ENCODE peak calls at places on chromosomes 16 and 17, in nine cellular contexts. T is CD8-positive, alpha-beta memory T cell; H is NCI-H2171; P is stimulated activated CD4-positive, alpha-beta T cell treated with anti-CD3 and anti-CD28 coated beads, Interleukin-4, amount 100 ng/mL, for 1 hour; C is mesendoderm; V is CD8-positive, alpha-beta T cell; W is C1 segment of cervical spinal cord; J is activated naive CD8-positive, alpha-beta T cell treated with anti-CD3 and anti-CD28 coated beads for 36 hours; M is PC-9. L is an unnamed sample.

GRCh38 chr17:57924677-57925076 is 30.5 kb downstream of the CUEDC1 start:
- DNase-seq in M (no peak), C (no peak), H (peak; percentile 57), P (no peak), T (no peak), J (no peak), W (no peak), V (no peak), L (no peak)

GRCh38 chr17:60506312-60506711 is 19.7 kb downstream of the APPBP2 start:
- DNase-seq in T (no peak), C (peak; percentile 12), M (no peak), H (no peak), J (no peak), W (no peak), P (no peak), V (no peak), L (no peak)

GRCh38 chr16:8777217-8777616 is 20.2 kb downstream of the TMEM186 start:
- DNase-seq in M (no peak), H (no peak), W (no peak), P (no peak), V (no peak), T (no peak), C (no peak), J (no peak), L (no peak)

GRCh38 chr17:48630009-48630924 is 4.1 kb upstream of the HOXB9 start:
- DNase-seq in P (no peak), C (no peak), M (no peak), J (no peak), H (no peak), T (no peak), V (no peak), W (no peak), L (no peak)

GRCh38 chr17:27529230-27529796 is 73.1 kb downstream of the KSR1 start:
- DNase-seq in W (no peak), C (no peak), T (no peak), M (peak; percentile 48), J (peak; percentile 51), P (no peak), H (peak; percentile 65), V (no peak), L (no peak)

GRCh38 chr17:82804442-82805191 is 35.2 kb downstream of the ZNF750 start:
- DNase-seq in P (no peak), W (no peak), H (no peak), T (no peak), V (no peak), M (no peak), J (no peak), C (no peak), L (peak; percentile 88)

GRCh38 chr16:30186782-30187555 is 3.6 kb downstream of the CORO1A start:
- DNase-seq in M (peak; percentile 49), P (peak; percentile 94), J (peak; percentile 89), H (no peak), T (peak; percentile 83), W (no peak), V (peak; percentile 92), C (peak; percentile 64), L (peak; percentile 64)

GRCh38 chr17:51427259-51428255 is 167.2 kb downstream of the UTP18 start:
- DNase-seq in P (peak; percentile 64), C (no peak), T (peak; percentile 23), H (no peak), M (no peak), J (peak; percentile 67), V (peak; percentile 69), W (no peak), L (no peak)

GRCh38 chr16:30380801-30381208 is 1.6 kb downstream of the SEPTIN1 start:
- DNase-seq in V (no peak), H (no peak), J (no peak), M (no peak), T (no peak), W (no peak), P (no peak), C (no peak), L (no peak)

GRCh38 chr16:24971718-24972117 is 43.5 kb downstream of the ARHGAP17 start:
- DNase-seq in C (no peak), T (no peak), P (no peak), H (no peak), J (no peak), W (no peak), V (no peak), M (no peak), L (no peak)

GRCh38 chr16:85894266-85894665 is 4.7 kb upstream of the IRF8 start:
- DNase-seq in J (no peak), M (no peak), C (peak; percentile 66), W (no peak), T (no peak), V (no peak), P (no peak), H (no peak), L (no peak)

GRCh38 chr17:19247423-19247822 is 10.3 kb downstream of the EPN2 start:
- DNase-seq in V (no peak), J (no peak), M (no peak), C (no peak), P (no peak), W (no peak), T (no peak), H (no peak), L (no peak)

GRCh38 chr16:80552277-80552676 is 11.5 kb downstream of the DYNLRB2 start:
- DNase-seq in H (no peak), W (no peak), P (no peak), V (no peak), C (no peak), M (no peak), J (no peak), T (no peak), L (no peak)

GRCh38 chr16:50244504-50245416 is 21.6 kb upstream of the ADCY7 start:
- DNase-seq in H (peak; percentile 47), C (peak; percentile 62), W (no peak), M (no peak), P (no peak), T (no peak), V (no peak), J (no peak), L (no peak)

GRCh38 chr17:79243603-79243990 is 169.0 kb downstream of the ENGASE start:
- DNase-seq in M (no peak), C (no peak), T (no peak), H (no peak), W (no peak), J (no peak), P (no peak), V (no peak), L (no peak)

GRCh38 chr16:59412275-59412841 is 678.2 kb upstream of the GOT2 start:
- DNase-seq in H (no peak), M (no peak), T (no peak), J (no peak), W (no peak), V (no peak), P (no peak), C (peak; percentile 59), L (no peak)

GRCh38 chr17:4786111-4786491 is at the start of gene VMO1:
- DNase-seq in T (no peak), J (no peak), H (no peak), P (no peak), C (no peak), W (no peak), M (no peak), V (no peak), L (no peak)

GRCh38 chr17:63337579-63337978 is 108.5 kb downstream of the CYB561 start:
- DNase-seq in J (no peak), H (no peak), M (no peak), C (no peak), T (no peak), W (no peak), P (no peak), V (no peak), L (no peak)